ENCODE peak calls at places on chromosomes 12 and 14, in ten cellular contexts. H is KBM-7, Z is Caco-2, P is neural crest cell, L is fibroblast of pulmonary artery, W is brain microvascular endothelial cell, O is Karpas-422, V is NCI-H2171, T is iPS-NIHi11, N is substantia nigra. Q is an unnamed sample.

GRCh38 chr12:52342781-52343490 is 21.7 kb upstream of the KRT83 start:
- DNase-seq in H (no peak), Z (no peak), P (no peak), L (no peak), W (no peak), O (no peak), V (no peak), T (no peak), N (no peak), Q (no peak)

GRCh38 chr14:59292028-59292427 is 103.6 kb downstream of the DAAM1 start:
- DNase-seq in H (no peak), Z (no peak), P (no peak), L (no peak), W (no peak), O (no peak), V (peak), T (no peak), N (no peak), Q (no peak)

GRCh38 chr12:63206908-63207307 is 55.9 kb upstream of the AVPR1A start:
- DNase-seq in H (peak), Z (peak), P (no peak), L (no peak), W (peak), O (no peak), V (no peak), T (no peak), N (no peak), Q (no peak)

GRCh38 chr12:51823875-51824565 is 24.5 kb downstream of the FIGNL2 start:
- DNase-seq in H (peak), Z (no peak), P (no peak), L (peak), W (peak), O (peak), V (peak), T (peak), N (no peak), Q (no peak)

GRCh38 chr12:103495158-103495782 is 498 bp downstream of the C12orf42 start:
- DNase-seq in H (peak), Z (no peak), P (peak), L (no peak), W (no peak), O (no peak), V (peak), T (peak), N (no peak), Q (peak)

GRCh38 chr12:117063162-117063911 is 35.9 kb downstream of the TESC start:
- DNase-seq in H (peak), Z (no peak), P (no peak), L (no peak), W (no peak), O (no peak), V (no peak), T (no peak), N (peak), Q (peak)

GRCh38 chr12:26489908-26490307 is 294.5 kb downstream of the SSPN start:
- DNase-seq in H (no peak), Z (no peak), P (no peak), L (no peak), W (no peak), O (no peak), V (no peak), T (no peak), N (no peak), Q (no peak)

GRCh38 chr12:85814116-85814515 is 22.1 kb downstream of the RASSF9 start:
- DNase-seq in H (no peak), Z (no peak), P (no peak), L (no peak), W (no peak), O (no peak), V (no peak), T (no peak), N (no peak), Q (no peak)

GRCh38 chr14:38958589-38958988 is 144.4 kb downstream of the SEC23A start:
- DNase-seq in H (no peak), Z (no peak), P (no peak), L (peak), W (no peak), O (no peak), V (no peak), T (no peak), N (no peak), Q (no peak)

GRCh38 chr14:101992708-101993107 is 28.3 kb downstream of the DYNC1H1 start:
- DNase-seq in H (peak), Z (no peak), P (no peak), L (no peak), W (no peak), O (peak), V (no peak), T (no peak), N (no peak), Q (no peak)

GRCh38 chr12:11798856-11799530 is 149.5 kb downstream of the ETV6 start:
- DNase-seq in H (peak), Z (no peak), P (no peak), L (peak), W (peak), O (no peak), V (no peak), T (no peak), N (no peak), Q (no peak)

GRCh38 chr14:96160913-96161310 is 43.7 kb upstream of the BDKRB2 start:
- DNase-seq in H (no peak), Z (no peak), P (no peak), L (no peak), W (no peak), O (no peak), V (no peak), T (no peak), N (no peak), Q (no peak)

GRCh38 chr12:45235087-45236025 is 19.5 kb downstream of the ANO6 start:
- DNase-seq in H (no peak), Z (peak), P (no peak), L (peak), W (peak), O (no peak), V (no peak), T (peak), N (no peak), Q (no peak)

GRCh38 chr12:22333751-22334695 is 484 bp downstream of the ST8SIA1 start:
- DNase-seq in H (no peak), Z (no peak), P (peak), L (no peak), W (no peak), O (no peak), V (no peak), T (peak), N (no peak), Q (peak)

GRCh38 chr12:5864913-5865312 is 80.1 kb downstream of the ANO2 start:
- DNase-seq in H (no peak), Z (no peak), P (no peak), L (no peak), W (no peak), O (no peak), V (no peak), T (no peak), N (no peak), Q (no peak)

Q was measured in T-cell.